ENCODE peak calls at places on chromosomes 4 and X, in eight cellular contexts. C is lower leg skin, N is heart right ventricle, V is HFF-Myc, A is heart left ventricle, M is ovary, X is thoracic aorta, B is tibial nerve. U is an unnamed sample.

GRCh38 chrX:30690330-30690729 is 37.1 kb downstream of the GK start:
- DNase-seq in B (no peak), N (no peak), M (no peak), A (no peak), V (no peak), C (no peak), X (no peak), U (peak)

GRCh38 chr4:128782076-128782715 is 27.3 kb upstream of the JADE1 start:
- DNase-seq in V (no peak), X (no peak), N (peak), C (no peak), B (peak), A (peak), M (no peak), U (peak)

GRCh38 chr4:48974979-48975640 is 11.0 kb upstream of the CWH43 start:
- DNase-seq in N (peak), M (no peak), X (no peak), V (no peak), A (peak), C (no peak), B (no peak), U (no peak)

GRCh38 chr4:101039367-101039766 is 308.0 kb downstream of the PPP3CA start:
- DNase-seq in N (no peak), C (no peak), V (no peak), A (no peak), B (no peak), X (no peak), M (no peak), U (no peak)

GRCh38 chr4:114606240-114606639 is 7.6 kb downstream of the UGT8 start:
- DNase-seq in B (no peak), X (no peak), M (no peak), C (no peak), V (no peak), N (no peak), A (no peak), U (no peak)

GRCh38 chr4:83022724-83023427 is 12.1 kb upstream of the COPS4 start:
- DNase-seq in V (no peak), A (no peak), N (no peak), C (no peak), B (no peak), M (no peak), X (no peak), U (peak)

GRCh38 chr4:115851918-115852766 is 738.7 kb upstream of the NDST4 start:
- DNase-seq in N (no peak), X (no peak), V (no peak), A (no peak), M (no peak), C (no peak), B (peak), U (no peak)

GRCh38 chr4:173919861-173920260 is 363.6 kb downstream of the FBXO8 start:
- DNase-seq in X (no peak), A (no peak), C (no peak), N (no peak), B (no peak), M (no peak), V (no peak), U (no peak)

GRCh38 chr4:17385403-17385802 is 126.5 kb downstream of the QDPR start:
- DNase-seq in A (no peak), N (no peak), M (no peak), V (no peak), X (no peak), C (no peak), B (no peak), U (peak)

GRCh38 chr4:138242076-138242829 is at the start of gene SLC7A11:
- DNase-seq in X (peak), A (no peak), M (no peak), C (peak), N (no peak), V (peak), B (peak), U (peak)

GRCh38 chr4:159298502-159298901 is 195.6 kb downstream of the RAPGEF2 start:
- DNase-seq in M (no peak), A (no peak), X (no peak), V (no peak), B (no peak), C (no peak), N (no peak), U (peak)

GRCh38 chr4:102500371-102501175 is 586 bp upstream of the NFKB1 start:
- DNase-seq in M (peak), V (no peak), N (peak), B (peak), A (peak), X (no peak), C (no peak), U (peak)

GRCh38 chr4:42626629-42627028 is 30.3 kb downstream of the ATP8A1 start:
- DNase-seq in N (no peak), B (no peak), M (no peak), C (no peak), X (no peak), A (no peak), V (no peak), U (no peak)

GRCh38 chr4:141074098-141074878 is 59.0 kb downstream of the RNF150 start:
- DNase-seq in X (no peak), V (no peak), A (peak), N (no peak), C (no peak), M (no peak), B (no peak), U (peak)

GRCh38 chrX:150954951-150955350 is 28.2 kb upstream of the HMGB3 start:
- DNase-seq in B (no peak), M (no peak), C (no peak), N (no peak), V (no peak), A (no peak), X (no peak), U (no peak)

GRCh38 chrX:42519666-42520231 is 258.2 kb downstream of the PPP1R2C start:
- DNase-seq in N (no peak), M (no peak), C (no peak), V (peak), X (peak), A (no peak), B (no peak), U (peak)

GRCh38 chr4:140884431-140885058 is 128.4 kb upstream of the TBC1D9 start:
- DNase-seq in C (peak), N (no peak), V (peak), B (peak), X (no peak), M (no peak), A (peak), U (peak)

GRCh38 chrX:154505726-154506125 is 10.3 kb downstream of the FAM3A start:
- DNase-seq in C (no peak), N (no peak), A (no peak), V (no peak), B (no peak), M (no peak), X (no peak), U (no peak)

GRCh38 chr4:72679666-72680065 is 110.6 kb upstream of the ADAMTS3 start:
- DNase-seq in V (no peak), A (no peak), B (no peak), C (no peak), M (no peak), N (no peak), X (no peak), U (no peak)

DNA sequence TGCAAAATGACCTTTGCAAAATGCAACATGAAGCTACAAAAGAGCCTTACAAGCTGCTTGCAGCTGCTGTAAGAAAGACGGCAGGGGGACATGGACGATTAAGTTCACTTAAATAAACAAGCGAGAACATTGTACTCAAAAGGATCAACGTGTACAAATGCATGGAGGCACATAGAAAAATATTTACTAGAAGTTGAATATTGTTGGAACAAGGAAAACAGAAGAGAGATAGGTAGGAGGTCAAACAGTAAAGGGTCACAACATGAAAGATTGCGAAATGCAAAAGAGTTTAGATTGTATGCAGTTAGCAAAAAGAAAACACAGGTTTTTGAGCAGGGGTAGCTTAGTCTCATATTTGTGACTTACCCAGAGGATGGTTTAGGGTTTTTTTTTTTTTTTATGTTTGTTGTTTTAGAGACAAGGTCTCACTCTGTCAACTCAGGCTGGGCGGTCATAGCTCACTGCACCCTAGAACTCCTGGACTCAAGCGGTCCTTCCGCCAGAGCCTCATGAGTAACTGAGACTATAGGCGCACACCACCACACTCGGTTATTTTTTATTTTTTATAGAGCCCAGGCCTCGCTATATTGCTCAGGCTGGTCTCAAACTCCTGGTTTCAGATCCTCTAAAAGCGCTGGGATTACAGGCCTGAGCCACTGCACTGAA is 1.4 kb upstream of the PHF8 start:
- DNase-seq in X (no peak), A (no peak), B (no peak), N (no peak), C (no peak), M (no peak), V (no peak), U (no peak)
- H3K4me3 ChIP-seq in X (no peak), A (no peak), B (no peak), N (no peak), C (no peak), M (no peak), V (no peak), U (no peak)

GRCh38 chr4:2103843-2104547 is 44.9 kb downstream of the NAT8L start:
- DNase-seq in B (no peak), M (no peak), V (no peak), A (no peak), X (no peak), C (no peak), N (no peak), U (no peak)

GRCh38 chr4:2104556-2105345 is 45.6 kb downstream of the NAT8L start:
- DNase-seq in N (no peak), A (no peak), V (no peak), C (no peak), X (no peak), B (no peak), M (no peak), U (no peak)

GRCh38 chr4:2103127-2103842 is 44.2 kb downstream of the NAT8L start:
- DNase-seq in V (no peak), C (no peak), B (no peak), A (no peak), M (no peak), X (no peak), N (no peak), U (no peak)

GRCh38 chr4:2101346-2102044 is 42.4 kb downstream of the NAT8L start:
- DNase-seq in V (no peak), A (no peak), N (no peak), X (no peak), B (no peak), C (no peak), M (no peak), U (peak)

DNA sequence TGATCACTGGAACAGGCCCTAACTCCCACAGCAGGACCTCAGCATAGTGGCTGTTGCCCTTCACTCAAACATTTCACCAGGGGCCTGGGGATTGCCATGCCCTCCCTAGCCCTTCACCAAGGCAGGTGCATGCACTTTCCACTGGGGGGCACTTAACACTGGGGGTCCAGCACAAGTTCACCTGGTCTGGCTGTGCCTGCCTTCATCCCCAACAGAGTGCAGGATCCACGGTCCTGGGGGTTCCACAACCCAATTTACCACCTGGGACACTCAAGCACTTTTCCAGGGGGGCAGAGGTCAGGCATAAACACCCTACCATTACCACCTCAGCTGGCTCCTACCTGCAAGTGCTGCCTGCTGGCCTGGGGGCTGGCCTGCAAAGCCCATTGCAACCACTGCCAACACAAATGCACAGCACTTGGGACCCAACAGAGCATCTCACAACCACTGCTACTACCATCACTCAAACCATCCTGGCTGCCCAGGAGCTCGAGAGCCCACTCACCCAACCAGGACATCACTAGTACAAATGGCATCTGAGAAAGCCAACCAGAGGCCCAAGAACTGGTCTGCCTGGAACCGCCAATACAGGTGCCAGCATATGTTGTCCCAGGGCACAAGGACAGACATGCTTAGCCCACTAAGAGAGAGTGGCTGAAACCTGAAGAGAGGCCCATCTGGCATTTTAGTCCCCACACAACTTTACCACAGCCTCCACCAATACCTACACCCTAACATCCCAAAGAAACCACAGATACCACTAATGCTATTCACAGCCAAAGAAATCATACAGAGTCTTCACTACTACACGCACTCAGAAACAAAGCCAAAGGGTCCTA is 43.1 kb downstream of the NAT8L start:
- DNase-seq in M (no peak), C (no peak), A (no peak), X (no peak), N (no peak), B (no peak), V (no peak), U (no peak)
- TF ChIP-seq CTCF in M (no peak), C (no peak), A (no peak), X (no peak), N (no peak), B (no peak), V (no peak), U (no peak)

GRCh38 chr4:120750152-120750525 is 172.4 kb downstream of the PRDM5 start:
- DNase-seq in B (no peak), A (no peak), V (no peak), X (no peak), C (no peak), N (no peak), M (no peak), U (no peak)
- H3K4me3 ChIP-seq in B (no peak), A (no peak), V (no peak), X (no peak), C (no peak), N (no peak), M (no peak), U (no peak)

GRCh38 chr4:76982638-76983579 is 33.4 kb downstream of the SEPTIN11 start:
- DNase-seq in N (no peak), A (no peak), B (no peak), V (no peak), C (no peak), M (no peak), X (no peak), U (peak)
- TF ChIP-seq CTCF in N (no peak), A (no peak), B (no peak), V (peak), C (no peak), M (no peak), X (no peak), U (peak)

DNA sequence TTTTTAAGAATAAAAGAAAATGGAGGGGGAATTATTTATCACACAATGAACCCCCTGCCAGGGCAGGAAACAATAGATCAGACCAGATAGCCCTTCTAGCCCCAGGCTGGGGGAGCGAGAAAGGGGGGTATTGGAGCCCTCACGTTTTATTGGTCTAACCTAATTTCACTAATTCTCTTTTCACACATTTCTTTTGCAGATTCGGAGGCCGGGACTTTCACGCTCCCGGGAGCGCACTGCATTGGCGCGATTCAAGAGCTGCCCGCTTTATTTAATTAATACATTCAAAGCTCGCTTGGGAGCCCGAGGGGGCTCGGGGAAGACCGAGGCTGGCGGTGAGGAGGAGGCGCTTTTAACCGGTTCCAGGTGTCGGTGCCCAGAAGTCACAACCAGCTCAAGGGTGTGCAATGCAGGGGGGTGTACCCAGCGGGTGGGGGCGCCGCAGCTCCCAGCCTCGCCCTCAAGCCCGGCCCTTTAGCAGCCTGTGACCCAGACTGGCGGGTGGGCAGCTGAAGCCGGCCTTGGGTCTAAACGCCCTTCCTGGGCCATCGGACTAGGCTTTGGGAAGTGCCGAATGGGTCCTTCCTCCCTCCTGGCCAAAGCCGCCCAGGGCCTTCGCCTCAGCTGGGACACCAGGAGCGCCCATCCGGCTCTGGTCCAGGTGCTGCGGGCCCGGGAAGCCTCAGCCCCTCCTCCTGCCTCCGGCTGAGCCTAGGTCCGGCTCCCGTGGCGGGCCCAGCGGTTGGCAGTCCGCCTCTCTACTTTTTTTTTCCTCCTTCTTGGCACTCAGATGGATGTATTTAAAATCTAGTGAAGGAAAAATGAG is 5.3 kb downstream of the NEUROG2 start:
- DNase-seq in X (no peak), B (no peak), M (no peak), V (no peak), A (no peak), C (no peak), N (no peak), U (no peak)
- H3K4me3 ChIP-seq in X (peak), B (peak), M (no peak), V (no peak), A (peak), C (no peak), N (no peak), U (peak)

GRCh38 chr4:6909113-6909969 is at the start of gene TBC1D14:
- DNase-seq in C (peak), B (peak), V (no peak), M (peak), N (peak), X (peak), A (peak), U (peak)
- TF ChIP-seq CTCF in C (no peak), B (peak), V (peak), M (no peak), N (peak), X (peak), A (peak), U (peak)

U was measured in fibroblast of the aortic adventitia.